ENCODE peak calls at places on chromosome 2, in six cellular contexts. Q, M, D, F, Y and G are unnamed samples.

GRCh38 chr2:232871835-232872736 is 2.0 kb downstream of the SNORC start:
- DNase-seq in Q (no peak), M (no peak), D (peak), F (no peak), Y (no peak), G (no peak)

GRCh38 chr2:122875091-122875651 is 1119.7 kb downstream of the TSN start:
- DNase-seq in Q (no peak), M (no peak), D (no peak), F (no peak), Y (no peak), G (no peak)

GRCh38 chr2:142139384-142139783 is 8.6 kb upstream of the LRP1B start:
- DNase-seq in Q (no peak), M (no peak), D (no peak), F (no peak), Y (no peak), G (no peak)

GRCh38 chr2:57343391-57344006 is 703.1 kb upstream of the VRK2 start:
- DNase-seq in Q (no peak), M (no peak), D (no peak), F (no peak), Y (no peak), G (no peak)

GRCh38 chr2:624551-625347 is 52.5 kb downstream of the TMEM18 start:
- DNase-seq in Q (no peak), M (no peak), D (no peak), F (no peak), Y (no peak), G (no peak)

GRCh38 chr2:116879646-116880045 is 934.8 kb upstream of the DDX18 start:
- DNase-seq in Q (no peak), M (no peak), D (no peak), F (no peak), Y (no peak), G (no peak)

GRCh38 chr2:145221511-145221910 is 701.6 kb upstream of the ZEB2 start:
- DNase-seq in Q (no peak), M (no peak), D (no peak), F (no peak), Y (no peak), G (no peak)

GRCh38 chr2:73203055-73203681 is 794 bp downstream of the NOTO start:
- DNase-seq in Q (no peak), M (no peak), D (no peak), F (no peak), Y (no peak), G (no peak)

GRCh38 chr2:60053791-60054190 is 499.7 kb downstream of the BCL11A start:
- DNase-seq in Q (no peak), M (no peak), D (no peak), F (no peak), Y (no peak), G (no peak)

GRCh38 chr2:166314022-166314759 is 61.6 kb downstream of the SCN9A start:
- DNase-seq in Q (no peak), M (no peak), D (peak), F (no peak), Y (no peak), G (no peak)

GRCh38 chr2:26235089-26235488 is 9.3 kb downstream of the HADHA start:
- DNase-seq in Q (no peak), M (no peak), D (peak), F (no peak), Y (no peak), G (no peak)

GRCh38 chr2:67733517-67733916 is 329.3 kb downstream of the C1D start:
- DNase-seq in Q (no peak), M (no peak), D (peak), F (peak), Y (no peak), G (no peak)

GRCh38 chr2:235082939-235083338 is 131.1 kb downstream of the SH3BP4 start:
- DNase-seq in Q (no peak), M (no peak), D (no peak), F (no peak), Y (no peak), G (no peak)

GRCh38 chr2:144950874-144951560 is 431.1 kb upstream of the ZEB2 start:
- DNase-seq in Q (no peak), M (no peak), D (no peak), F (no peak), Y (no peak), G (no peak)

GRCh38 chr2:43161650-43162542 is 64.5 kb downstream of the ZFP36L2 start:
- DNase-seq in Q (no peak), M (no peak), D (peak), F (no peak), Y (peak), G (no peak)

GRCh38 chr2:62568983-62569837 is 63.2 kb upstream of the TMEM17 start:
- DNase-seq in Q (no peak), M (no peak), D (peak), F (no peak), Y (no peak), G (no peak)

GRCh38 chr2:95051636-95052035 is 26.1 kb downstream of the MAL start:
- DNase-seq in Q (no peak), M (no peak), D (no peak), F (no peak), Y (no peak), G (no peak)

GRCh38 chr2:102768892-102769291 is 7.1 kb downstream of the TMEM182 start:
- DNase-seq in Q (no peak), M (no peak), D (no peak), F (no peak), Y (no peak), G (no peak)

GRCh38 chr2:26613241-26614204 is 27.6 kb downstream of the CIB4 start:
- DNase-seq in Q (no peak), M (no peak), D (no peak), F (no peak), Y (no peak), G (no peak)

GRCh38 chr2:225452677-225453076 is 53.2 kb downstream of the NYAP2 start:
- DNase-seq in Q (no peak), M (no peak), D (no peak), F (no peak), Y (no peak), G (no peak)

GRCh38 chr2:8803658-8804379 is 33.6 kb downstream of the KIDINS220 start:
- DNase-seq in Q (peak), M (peak), D (peak), F (no peak), Y (peak), G (peak)

GRCh38 chr2:65278450-65279030 is 50.9 kb downstream of the ACTR2 start:
- DNase-seq in Q (no peak), M (no peak), D (no peak), F (no peak), Y (no peak), G (no peak)

GRCh38 chr2:237726401-237726830 is 72.2 kb upstream of the RBM44 start:
- DNase-seq in Q (no peak), M (no peak), D (no peak), F (no peak), Y (no peak), G (no peak)

GRCh38 chr2:47174731-47175361 is 19.7 kb upstream of the STPG4 start:
- DNase-seq in Q (no peak), M (no peak), D (peak), F (no peak), Y (peak), G (no peak)

GRCh38 chr2:145771526-145771925 is 1251.6 kb upstream of the ZEB2 start:
- DNase-seq in Q (no peak), M (no peak), D (no peak), F (no peak), Y (no peak), G (no peak)

GRCh38 chr2:45469314-45470099 is 141.6 kb downstream of the SRBD1 start:
- DNase-seq in Q (no peak), M (no peak), D (peak), F (no peak), Y (no peak), G (no peak)

GRCh38 chr2:145769053-145769716 is 1249.3 kb upstream of the ZEB2 start:
- DNase-seq in Q (no peak), M (no peak), D (no peak), F (no peak), Y (peak), G (no peak)

GRCh38 chr2:187188783-187189631 is 259.0 kb downstream of the CALCRL start:
- DNase-seq in Q (no peak), M (no peak), D (no peak), F (no peak), Y (no peak), G (no peak)

GRCh38 chr2:219553168-219553417 is 9.3 kb downstream of the TMEM198 start:
- DNase-seq in Q (no peak), M (no peak), D (no peak), F (no peak), Y (no peak), G (no peak)

GRCh38 chr2:219553463-219553862 is 9.6 kb downstream of the TMEM198 start:
- DNase-seq in Q (no peak), M (no peak), D (no peak), F (no peak), Y (no peak), G (no peak)

GRCh38 chr2:219551863-219552381 is 8.1 kb downstream of the TMEM198 start:
- DNase-seq in Q (no peak), M (no peak), D (no peak), F (no peak), Y (no peak), G (no peak)

GRCh38 chr2:219551412-219551811 is 7.6 kb downstream of the TMEM198 start:
- DNase-seq in Q (no peak), M (no peak), D (no peak), F (no peak), Y (peak), G (no peak)

GRCh38 chr2:219552382-219553167 is 8.7 kb downstream of the TMEM198 start:
- DNase-seq in Q (peak), M (no peak), D (peak), F (no peak), Y (peak), G (peak)
- TF ChIP-seq POLR2A in Q (no peak), M (no peak), D (no peak), F (no peak), Y (no peak), G (no peak)

DNA sequence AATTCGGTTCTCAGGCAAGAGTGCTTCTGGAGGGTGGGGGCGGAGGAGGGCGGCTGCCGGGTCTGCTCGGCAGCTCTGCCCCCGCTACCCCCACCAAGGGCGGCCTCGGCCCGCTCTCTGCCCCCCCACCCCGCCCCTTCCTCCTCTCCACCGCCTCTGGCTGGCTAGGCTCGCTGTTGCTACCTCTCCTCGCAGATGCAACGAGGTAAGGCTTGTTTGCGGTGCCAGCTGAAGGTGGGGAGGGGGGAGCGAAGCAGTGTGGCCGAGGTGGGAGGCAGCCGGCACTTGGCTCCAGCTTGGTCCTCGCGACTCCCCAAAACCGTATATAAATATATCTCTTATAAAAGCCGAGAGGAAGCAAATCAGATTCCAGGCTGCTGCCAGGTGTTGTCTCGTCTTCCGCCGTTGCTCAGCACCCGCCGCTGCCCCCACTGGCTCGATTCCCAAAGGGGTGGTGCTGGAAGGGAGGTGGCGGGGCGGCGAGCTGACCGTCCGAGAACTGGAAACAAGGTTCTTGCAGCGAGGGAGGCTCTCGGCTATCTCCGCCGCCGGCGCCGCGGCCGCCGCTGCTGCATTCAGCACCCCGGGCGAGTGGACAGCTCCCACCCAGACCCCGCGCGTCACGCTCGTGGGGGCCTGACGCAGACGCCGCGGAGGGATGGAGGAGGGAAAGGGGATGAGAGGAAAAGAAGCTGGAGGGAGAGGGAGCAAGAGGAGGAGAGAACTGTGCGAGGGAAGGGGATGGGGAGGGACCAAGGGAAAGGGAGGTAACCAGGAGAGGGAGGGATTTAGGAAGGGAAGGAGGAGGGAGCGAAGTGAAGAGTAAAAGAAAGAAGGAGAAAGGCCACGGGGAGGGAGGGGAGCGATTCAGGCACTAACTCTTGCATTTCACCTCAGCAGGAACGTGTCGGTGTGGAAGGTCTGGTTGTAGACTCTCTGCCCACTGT is at the start of gene MARCHF4:
- DNase-seq in Q (peak), M (no peak), D (peak), F (peak), Y (peak), G (peak)
- TF ChIP-seq POLR2AphosphoS5 in Q (no peak), M (no peak), D (no peak), F (no peak), Y (no peak), G (no peak)

GRCh38 chr2:79717364-79718007 is 204.6 kb downstream of the CTNNA2 start:
- DNase-seq in Q (no peak), M (no peak), D (peak), F (peak), Y (no peak), G (no peak)
- TF ChIP-seq TAF1 in Q (no peak), M (no peak), D (no peak), F (no peak), Y (no peak), G (no peak)

DNA sequence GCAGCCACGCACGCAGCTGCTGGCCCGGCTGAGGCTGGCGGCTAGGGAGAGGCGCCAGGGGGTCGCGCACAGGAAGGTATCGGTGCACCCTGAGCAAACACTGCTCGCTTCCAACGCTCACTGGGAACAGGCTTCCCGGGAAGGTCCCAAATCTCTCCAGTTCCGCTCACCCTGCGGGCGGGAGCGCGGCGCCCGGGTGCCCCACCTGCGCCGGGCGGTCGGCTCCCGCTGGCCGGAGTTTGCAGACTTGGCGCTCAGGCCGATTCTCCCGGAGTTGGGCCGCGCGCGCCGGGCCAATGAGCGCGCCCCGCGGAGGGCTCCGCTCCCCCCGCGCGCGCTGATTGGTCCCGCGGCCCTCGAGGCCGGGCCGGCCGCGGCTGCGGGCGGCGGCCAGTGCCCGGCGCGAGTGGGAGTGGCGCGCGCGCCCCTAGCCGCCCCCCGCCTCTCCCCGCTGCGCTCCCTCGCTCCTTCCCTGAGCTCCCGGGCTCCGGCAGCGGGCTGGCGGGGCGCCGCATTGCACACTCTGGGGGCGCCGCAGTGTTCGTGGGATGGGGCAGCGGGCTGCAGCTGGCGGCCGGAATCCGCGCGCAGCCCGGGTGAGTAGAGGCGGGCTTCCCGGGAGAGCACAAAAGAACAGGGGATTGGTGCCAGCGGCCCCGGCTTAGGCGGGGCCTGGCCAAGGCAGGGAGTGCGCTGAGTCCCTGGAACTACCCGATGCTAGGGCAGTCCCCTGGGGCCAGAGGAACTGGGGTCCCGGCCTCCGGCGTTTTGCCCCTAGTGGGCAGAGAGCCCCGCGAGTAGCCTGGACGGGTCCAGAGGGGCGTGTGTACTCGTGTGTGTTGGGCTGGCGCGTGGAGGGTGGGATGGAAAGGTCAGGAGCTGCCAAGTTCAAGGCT is at the start of gene LYPD6:
- DNase-seq in Q (peak), M (no peak), D (peak), F (no peak), Y (no peak), G (peak)
- TF ChIP-seq POLR2A in Q (no peak), M (no peak), D (no peak), F (no peak), Y (no peak), G (no peak)

DNA sequence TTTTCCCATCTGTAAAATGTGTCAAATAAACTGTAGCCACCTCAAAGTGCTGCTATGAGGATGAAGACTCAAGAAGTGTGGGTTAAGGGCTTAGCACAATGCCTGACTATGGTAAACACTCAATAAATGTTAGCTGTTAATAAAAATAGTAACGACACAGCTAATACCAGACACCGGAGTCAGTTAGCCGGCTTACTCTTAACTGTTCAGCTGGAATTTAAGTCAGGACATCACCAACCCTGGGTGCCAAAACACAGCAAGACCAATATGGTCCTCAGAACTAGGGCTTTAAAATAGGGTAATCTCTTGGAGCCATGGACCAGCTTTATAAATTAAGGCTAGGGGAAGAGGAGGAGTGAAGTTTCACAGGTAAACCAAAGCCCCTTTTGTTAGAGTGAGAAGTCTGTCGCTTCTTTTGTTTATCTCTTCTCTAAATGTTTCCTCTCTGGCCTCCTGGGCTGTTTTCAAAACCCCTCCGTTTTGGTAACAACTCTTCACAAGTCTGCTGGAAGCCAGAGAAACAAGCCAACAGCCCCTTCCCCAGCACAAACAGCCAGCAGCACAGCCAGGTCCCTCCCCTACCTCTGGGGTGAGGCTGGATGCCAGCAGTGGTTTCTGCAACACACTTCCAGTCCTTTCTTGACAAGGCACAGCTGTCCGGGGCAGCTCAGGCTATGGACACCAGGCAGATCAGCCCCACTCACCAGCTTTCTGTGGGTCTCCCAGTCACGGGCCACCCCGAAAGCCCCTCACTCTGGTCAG is 13.8 kb upstream of the FZD7 start:
- DNase-seq in Q (no peak), M (no peak), D (no peak), F (no peak), Y (no peak), G (no peak)
- TF ChIP-seq POLR2AphosphoS5 in Q (no peak), M (no peak), D (no peak), F (no peak), Y (no peak), G (no peak)

GRCh38 chr2:240201861-240202260 is 61.4 kb upstream of the OTOS start:
- DNase-seq in Q (no peak), M (no peak), D (no peak), F (no peak), Y (no peak), G (no peak)

GRCh38 chr2:240203842-240204270 is 63.4 kb upstream of the OTOS start:
- DNase-seq in Q (no peak), M (no peak), D (no peak), F (no peak), Y (no peak), G (no peak)

GRCh38 chr2:240204431-240205276 is 64.2 kb upstream of the OTOS start:
- DNase-seq in Q (no peak), M (no peak), D (no peak), F (no peak), Y (no peak), G (no peak)

GRCh38 chr2:240202616-240203015 is 62.2 kb upstream of the OTOS start:
- DNase-seq in Q (no peak), M (no peak), D (no peak), F (no peak), Y (no peak), G (no peak)

GRCh38 chr2:240203031-240203841 is 62.8 kb upstream of the OTOS start:
- DNase-seq in Q (no peak), M (no peak), D (no peak), F (no peak), Y (no peak), G (no peak)
- TF ChIP-seq TAF1 in Q (no peak), M (no peak), D (no peak), F (no peak), Y (no peak), G (no peak)

GRCh38 chr2:178285287-178285615 is 90.9 kb downstream of the OSBPL6 start:
- DNase-seq in Q (no peak), M (no peak), D (no peak), F (no peak), Y (no peak), G (no peak)

GRCh38 chr2:178284613-178285286 is 90.4 kb downstream of the OSBPL6 start:
- DNase-seq in Q (no peak), M (no peak), D (no peak), F (no peak), Y (no peak), G (no peak)

GRCh38 chr2:178287652-178288344 is 93.5 kb downstream of the OSBPL6 start:
- DNase-seq in Q (no peak), M (no peak), D (no peak), F (no peak), Y (no peak), G (no peak)

GRCh38 chr2:178283519-178283918 is 89.2 kb downstream of the OSBPL6 start:
- DNase-seq in Q (no peak), M (no peak), D (no peak), F (no peak), Y (no peak), G (no peak)

DNA sequence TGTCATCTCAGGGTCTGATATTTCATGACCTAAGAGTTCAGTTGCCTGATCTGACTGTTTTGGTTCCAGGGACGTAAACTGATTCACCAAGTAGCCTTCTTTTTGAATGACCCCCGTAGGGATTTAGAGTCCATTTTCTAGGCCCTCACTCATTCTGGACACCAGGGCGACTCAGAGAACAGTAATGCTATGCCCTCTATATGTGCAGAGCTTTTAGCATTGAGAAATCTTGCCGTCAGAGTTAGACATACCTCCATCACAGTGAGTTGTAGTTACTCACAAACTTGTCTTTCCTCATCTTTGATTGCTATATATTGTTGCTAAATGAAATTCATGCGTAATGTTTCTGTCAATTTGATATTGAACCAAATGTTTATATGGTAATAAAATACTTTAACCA is 92.3 kb downstream of the OSBPL6 start:
- DNase-seq in Q (no peak), M (no peak), D (no peak), F (no peak), Y (no peak), G (no peak)
- TF ChIP-seq POLR2A in Q (no peak), M (no peak), D (no peak), F (no peak), Y (no peak), G (no peak)